ENCODE peak calls at places on chromosomes 2 and 18, in nine cellular contexts. O is PC-9, C is heart right ventricle, Q is AG10803, Y is suprapubic skin, M is WERI-Rb-1, R is epithelial cell of esophagus, U is cardiac muscle cell, P is right lobe of liver. W is an unnamed sample.

GRCh38 chr2:184178229-184178628 is 420.1 kb upstream of the ZNF804A start:
- DNase-seq in R (no peak), M (no peak), P (no peak), U (no peak), O (no peak), Q (no peak), C (no peak), Y (no peak), W (no peak)

GRCh38 chr2:212505583-212505982 is 33.0 kb downstream of the ERBB4 start:
- DNase-seq in Q (no peak), P (no peak), C (no peak), R (no peak), Y (no peak), U (no peak), M (no peak), O (no peak), W (no peak)

GRCh38 chr2:222688912-222689311 is 17.5 kb downstream of the MOGAT1 start:
- DNase-seq in Y (no peak), R (no peak), C (no peak), M (no peak), O (no peak), Q (peak), P (no peak), U (peak), W (peak)

GRCh38 chr2:156182132-156182531 is 150.4 kb downstream of the NR4A2 start:
- DNase-seq in C (no peak), U (no peak), R (peak), O (peak), P (no peak), Q (no peak), Y (no peak), M (no peak), W (no peak)

GRCh38 chr2:68391099-68391498 is 26.0 kb downstream of the PLEK start:
- DNase-seq in R (peak), M (no peak), P (no peak), Y (no peak), U (no peak), Q (no peak), O (no peak), C (no peak), W (no peak)

GRCh38 chr18:73164430-73164829 is 296.6 kb upstream of the NETO1 start:
- DNase-seq in U (no peak), Q (no peak), Y (no peak), M (no peak), O (no peak), P (no peak), R (no peak), C (no peak), W (no peak)

GRCh38 chr2:43000242-43001054 is 208.1 kb upstream of the HAAO start:
- DNase-seq in C (no peak), U (no peak), O (no peak), P (peak), R (no peak), Y (peak), M (no peak), Q (no peak), W (no peak)

GRCh38 chr2:122651780-122652179 is 896.3 kb downstream of the TSN start:
- DNase-seq in P (no peak), R (no peak), M (no peak), C (no peak), Q (no peak), Y (no peak), O (no peak), U (no peak), W (no peak)

GRCh38 chr2:206527153-206527552 is 83.8 kb downstream of the ADAM23 start:
- DNase-seq in R (peak), C (no peak), O (no peak), Y (no peak), Q (no peak), M (no peak), U (no peak), P (no peak), W (no peak)

GRCh38 chr2:39099311-39099710 is 21.5 kb downstream of the SOS1 start:
- DNase-seq in O (no peak), P (no peak), R (no peak), Q (no peak), U (no peak), M (no peak), Y (no peak), C (no peak), W (no peak)

GRCh38 chr2:177221534-177221933 is 8.9 kb downstream of the HNRNPA3 start:
- DNase-seq in R (no peak), M (no peak), P (no peak), O (no peak), Q (no peak), Y (no peak), U (no peak), C (no peak), W (no peak)

GRCh38 chr2:224594840-224595239 is 9.7 kb upstream of the CUL3 start:
- DNase-seq in O (peak), M (no peak), C (no peak), Q (no peak), Y (no peak), U (no peak), P (no peak), R (peak), W (no peak)

GRCh38 chr18:64659186-64659585 is 510.3 kb upstream of the LINC00305 start:
- DNase-seq in C (no peak), O (no peak), M (peak), Y (no peak), P (no peak), Q (no peak), R (no peak), U (no peak), W (no peak)

GRCh38 chr2:74513605-74514367 is 464 bp upstream of the TLX2 start:
- DNase-seq in O (no peak), Q (no peak), R (peak), C (no peak), Y (no peak), U (no peak), P (no peak), M (no peak), W (no peak)

GRCh38 chr2:157627594-157628281 is 926 bp downstream of the ACVR1C start:
- DNase-seq in Y (no peak), M (peak), C (no peak), U (peak), R (peak), Q (no peak), P (peak), O (peak), W (peak)

GRCh38 chr2:174606336-174606735 is 8.7 kb upstream of the WIPF1 start:
- DNase-seq in U (peak), M (no peak), Y (peak), P (no peak), C (no peak), R (peak), Q (peak), O (no peak), W (peak)

GRCh38 chr2:98907966-98908905 is 27.8 kb downstream of the CRACDL start:
- DNase-seq in M (peak), P (peak), Y (no peak), C (no peak), R (peak), Q (no peak), O (peak), U (no peak), W (no peak)

GRCh38 chr18:5296706-5297320 is 1.3 kb upstream of the ZBTB14 start:
- DNase-seq in Q (peak), R (peak), U (peak), M (peak), P (peak), Y (peak), C (peak), O (peak), W (peak)

GRCh38 chr2:191637182-191638078 is 40.5 kb upstream of the NABP1 start:
- DNase-seq in U (peak), O (no peak), M (no peak), Y (no peak), Q (peak), C (no peak), R (peak), P (no peak), W (peak)

GRCh38 chr2:125397535-125398251 is 1258.3 kb upstream of the GYPC start:
- DNase-seq in M (no peak), C (no peak), R (no peak), P (no peak), Y (no peak), Q (no peak), U (no peak), O (no peak), W (no peak)

GRCh38 chr2:102245266-102246151 is 58.7 kb downstream of the IL1RL2 start:
- DNase-seq in C (no peak), M (no peak), Y (no peak), U (peak), R (no peak), O (no peak), Q (peak), P (no peak), W (peak)

GRCh38 chr18:48119204-48119603 is 188.7 kb upstream of the SMAD2 start:
- DNase-seq in Q (no peak), O (no peak), P (no peak), M (no peak), U (no peak), R (peak), Y (no peak), C (no peak), W (no peak)

GRCh38 chr2:127052771-127053691 is 53.9 kb downstream of the BIN1 start:
- DNase-seq in C (no peak), O (no peak), Q (no peak), P (no peak), U (no peak), M (no peak), Y (peak), R (no peak), W (no peak)

GRCh38 chr2:25991965-25992364 is 9.7 kb upstream of the KIF3C start:
- DNase-seq in P (no peak), Y (no peak), O (no peak), R (no peak), U (no peak), C (no peak), M (no peak), Q (no peak), W (no peak)

GRCh38 chr18:77093584-77093983 is 39.0 kb downstream of the MBP start:
- DNase-seq in P (no peak), C (no peak), U (no peak), Q (no peak), M (no peak), R (no peak), O (no peak), Y (no peak), W (no peak)

GRCh38 chr2:212842544-212843185 is 304.1 kb upstream of the ERBB4 start:
- DNase-seq in R (peak), U (peak), O (no peak), Q (peak), C (no peak), M (no peak), P (no peak), Y (no peak), W (peak)

GRCh38 chr2:69997296-69998184 is 36.1 kb upstream of the ASPRV1 start:
- DNase-seq in O (peak), C (no peak), Q (peak), Y (peak), R (peak), P (peak), M (no peak), U (no peak), W (peak)

GRCh38 chr18:60372598-60372997 is at the start of gene MC4R:
- DNase-seq in O (peak), R (peak), M (peak), C (peak), P (no peak), Q (peak), Y (no peak), U (peak), W (peak)

GRCh38 chr2:55869637-55870325 is 53.8 kb downstream of the EFEMP1 start:
- DNase-seq in P (no peak), C (no peak), O (no peak), Y (no peak), M (no peak), R (no peak), Q (peak), U (peak), W (peak)

GRCh38 chr2:60152226-60152833 is 401.1 kb downstream of the BCL11A start:
- DNase-seq in Q (peak), C (no peak), M (no peak), U (peak), Y (no peak), R (peak), O (no peak), P (no peak), W (peak)

GRCh38 chr18:23503967-23504352 is 649 bp downstream of the RMC1 start:
- DNase-seq in P (no peak), C (no peak), Q (peak), U (peak), M (no peak), O (no peak), R (no peak), Y (no peak), W (no peak)

GRCh38 chr2:199738723-199739412 is 112.1 kb downstream of the FTCDNL1 start:
- DNase-seq in P (no peak), Q (peak), C (no peak), O (no peak), M (no peak), U (peak), Y (no peak), R (peak), W (no peak)

GRCh38 chr18:9055185-9055584 is 47.3 kb upstream of the NDUFV2 start:
- DNase-seq in U (peak), R (peak), Y (no peak), O (no peak), Q (peak), C (no peak), M (no peak), P (no peak), W (peak)

GRCh38 chr2:24122356-24123211 is 550 bp downstream of the PFN4 start:
- DNase-seq in Y (no peak), P (no peak), M (no peak), Q (no peak), R (no peak), C (no peak), U (no peak), O (no peak), W (peak)

GRCh38 chr18:72375628-72376027 is 168.5 kb downstream of the CBLN2 start:
- DNase-seq in P (no peak), O (no peak), M (no peak), Y (no peak), Q (peak), U (no peak), R (peak), C (no peak), W (peak)

GRCh38 chr2:22952671-22953070 is 432.3 kb upstream of the KLHL29 start:
- DNase-seq in M (no peak), P (no peak), Q (no peak), R (no peak), C (no peak), Y (no peak), U (no peak), O (no peak), W (no peak)

GRCh38 chr2:111662039-111662740 is 221.8 kb downstream of the ANAPC1 start:
- DNase-seq in P (peak), R (peak), U (peak), M (no peak), Y (no peak), C (no peak), Q (peak), O (no peak), W (peak)

GRCh38 chr2:113233593-113234550 is 44.8 kb downstream of the PAX8 start:
- DNase-seq in O (peak), C (no peak), Y (no peak), P (no peak), M (no peak), R (peak), U (no peak), Q (peak), W (no peak)
- TF ChIP-seq CTCF in O (no peak), C (no peak), Y (no peak), P (no peak), M (peak), R (peak), U (peak), Q (peak), W (peak)

GRCh38 chr2:85575739-85576138 is 1.6 kb upstream of the VAMP8 start:
- DNase-seq in Q (no peak), O (no peak), C (no peak), Y (no peak), M (no peak), U (no peak), P (no peak), R (no peak), W (no peak)

GRCh38 chr2:85579266-85579935 is 2.0 kb downstream of the VAMP8 start:
- DNase-seq in R (no peak), C (no peak), Y (no peak), U (no peak), M (no peak), O (no peak), Q (no peak), P (no peak), W (peak)

GRCh38 chr2:85578243-85579180 is 1.1 kb downstream of the VAMP8 start:
- DNase-seq in O (peak), P (no peak), Q (no peak), Y (no peak), C (peak), U (no peak), R (no peak), M (no peak), W (no peak)

GRCh38 chr2:85577063-85577385 is 362 bp upstream of the VAMP8 start:
- DNase-seq in Q (no peak), O (no peak), M (no peak), C (no peak), U (no peak), P (no peak), R (no peak), Y (no peak), W (no peak)

GRCh38 chr2:85577386-85578242 is at the start of gene VAMP8:
- DNase-seq in O (peak), M (no peak), Q (no peak), P (peak), R (peak), C (no peak), U (no peak), Y (peak), W (no peak)
- H3K4me3 ChIP-seq in O (peak), M (no peak), Q (no peak), P (peak), R (peak), C (peak), U (no peak), Y (peak), W (no peak)

GRCh38 chr2:181780159-181781081 is 100.1 kb upstream of the NEUROD1 start:
- DNase-seq in Y (no peak), C (peak), Q (no peak), P (no peak), O (peak), U (peak), M (no peak), R (peak), W (peak)

GRCh38 chr2:181779288-181779871 is 99.1 kb upstream of the NEUROD1 start:
- DNase-seq in C (no peak), M (no peak), O (no peak), R (no peak), Y (no peak), Q (no peak), U (no peak), P (no peak), W (peak)

GRCh38 chr2:181778621-181779195 is 98.4 kb upstream of the NEUROD1 start:
- DNase-seq in P (no peak), R (no peak), M (no peak), O (no peak), C (no peak), U (peak), Q (no peak), Y (no peak), W (no peak)

GRCh38 chr2:181782630-181783029 is 102.3 kb upstream of the NEUROD1 start:
- DNase-seq in O (peak), Y (no peak), U (no peak), C (no peak), R (no peak), P (no peak), Q (no peak), M (no peak), W (peak)

GRCh38 chr2:181781082-181781786 is 100.9 kb upstream of the NEUROD1 start:
- DNase-seq in Q (no peak), R (no peak), C (no peak), Y (no peak), U (no peak), P (no peak), O (no peak), M (no peak), W (no peak)
- TF ChIP-seq CTCF in Q (no peak), R (peak), C (no peak), Y (no peak), U (no peak), P (no peak), O (no peak), M (no peak), W (no peak)

GRCh38 chr18:70464343-70465114 is 175.7 kb downstream of the SOCS6 start:
- DNase-seq in R (peak), P (peak), Q (peak), Y (peak), O (peak), M (peak), C (peak), U (peak), W (peak)
- H3K4me3 ChIP-seq in R (peak), P (peak), Q (peak), Y (peak), O (peak), M (peak), C (no peak), U (peak), W (peak)

DNA sequence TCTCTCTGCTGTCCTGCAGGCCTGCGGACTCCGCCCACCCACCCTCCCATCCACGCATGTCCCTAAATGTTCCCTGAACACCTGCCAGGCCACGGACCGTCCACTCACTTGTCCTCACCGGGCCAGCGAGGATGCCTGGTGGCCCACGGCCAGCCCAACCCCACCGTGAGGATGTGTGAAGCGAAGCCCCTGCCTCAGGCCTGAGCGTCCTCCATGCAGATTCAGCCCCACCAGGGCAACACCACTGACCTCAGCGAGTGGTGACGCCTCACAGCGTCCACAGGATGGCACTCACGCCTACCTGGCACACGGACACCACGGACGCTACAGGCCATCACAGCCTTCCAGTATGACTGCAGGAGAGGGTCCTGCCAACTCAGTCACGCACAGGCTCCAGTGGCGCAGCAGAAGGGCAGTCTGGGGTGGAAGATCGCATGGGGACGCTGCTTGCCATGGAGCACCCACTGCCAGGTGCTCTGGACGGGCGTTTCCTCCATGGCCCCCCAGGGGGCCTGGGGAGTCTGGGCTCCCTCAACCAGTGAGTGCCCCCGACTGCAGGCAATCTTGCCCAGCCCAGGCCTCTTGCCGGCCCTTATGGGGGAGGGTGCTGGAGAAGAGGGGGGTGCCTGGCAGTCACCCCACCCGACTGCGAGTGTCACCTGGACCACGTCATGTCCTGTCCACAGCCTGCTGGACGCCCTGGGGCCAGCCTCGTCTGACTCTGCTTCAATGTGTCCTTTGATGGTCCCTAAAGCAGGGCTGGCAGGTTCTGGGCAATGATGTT is 25.4 kb downstream of the HDAC4 start:
- DNase-seq in O (no peak), R (no peak), U (no peak), Q (no peak), C (no peak), P (no peak), M (peak), Y (peak), W (no peak)
- TF ChIP-seq CTCF in O (peak), R (no peak), U (no peak), Q (peak), C (no peak), P (no peak), M (peak), Y (no peak), W (no peak)